ENCODE peak calls at places on chromosomes 16 and 17, in seven cellular contexts. T is epithelial cell of prostate; E is activated CD8-positive, alpha-beta T cell treated with anti-CD3 and anti-CD28 coated beads for 36 hours; V is posterior vena cava; D is cardiac fibroblast; F is lower leg skin; Z is H7. M is an unnamed sample.

GRCh38 chr17:49201481-49201927 is 8.9 kb downstream of the GNGT2 start:
- DNase-seq in T (no peak), E (no peak), V (no peak), D (peak), F (no peak), Z (no peak), M (no peak)

GRCh38 chr16:68065716-68066305 is 19.4 kb upstream of the NFATC3 start:
- DNase-seq in T (no peak), E (no peak), V (no peak), D (peak), F (no peak), Z (no peak), M (no peak)

GRCh38 chr17:67469208-67469980 is 92.3 kb downstream of the PITPNC1 start:
- DNase-seq in T (no peak), E (peak), V (no peak), D (peak), F (no peak), Z (no peak), M (no peak)

GRCh38 chr17:77857613-77858012 is 100.9 kb upstream of the TNRC6C start:
- DNase-seq in T (no peak), E (peak), V (peak), D (no peak), F (no peak), Z (no peak), M (no peak)

GRCh38 chr16:67917852-67918236 is 13.8 kb downstream of the CTRL start:
- DNase-seq in T (peak), E (peak), V (no peak), D (no peak), F (no peak), Z (no peak), M (no peak)

GRCh38 chr17:19574956-19575355 is 41.3 kb downstream of the SLC47A1 start:
- DNase-seq in T (no peak), E (no peak), V (no peak), D (no peak), F (no peak), Z (no peak), M (no peak)

GRCh38 chr16:54143934-54144333 is 142.7 kb downstream of the IRX3 start:
- DNase-seq in T (no peak), E (no peak), V (no peak), D (no peak), F (no peak), Z (no peak), M (no peak)

GRCh38 chr16:87669672-87670071 is 67.4 kb downstream of the JPH3 start:
- DNase-seq in T (no peak), E (no peak), V (no peak), D (no peak), F (no peak), Z (no peak), M (no peak)

GRCh38 chr17:75041656-75042280 is 5.0 kb downstream of the ATP5PD start:
- DNase-seq in T (no peak), E (no peak), V (peak), D (no peak), F (no peak), Z (peak), M (no peak)

GRCh38 chr17:57035971-57036481 is 49.0 kb upstream of the AKAP1 start:
- DNase-seq in T (no peak), E (no peak), V (no peak), D (no peak), F (peak), Z (no peak), M (no peak)

GRCh38 chr17:2405247-2405926 is 4.5 kb upstream of the MNT start:
- DNase-seq in T (peak), E (no peak), V (no peak), D (peak), F (peak), Z (no peak), M (no peak)

GRCh38 chr16:70576431-70577255 is 53.0 kb downstream of the SF3B3 start:
- DNase-seq in T (no peak), E (no peak), V (peak), D (peak), F (no peak), Z (no peak), M (no peak)

GRCh38 chr17:60090412-60090811 is 11.7 kb upstream of the HEATR6 start:
- DNase-seq in T (no peak), E (no peak), V (no peak), D (no peak), F (no peak), Z (no peak), M (no peak)

GRCh38 chr16:84832488-84833141 is 12.8 kb downstream of the CRISPLD2 start:
- DNase-seq in T (no peak), E (no peak), V (peak), D (peak), F (peak), Z (no peak), M (peak)

GRCh38 chr16:55913717-55914116 is 38.5 kb upstream of the CES5A start:
- DNase-seq in T (peak), E (no peak), V (no peak), D (no peak), F (peak), Z (no peak), M (no peak)

GRCh38 chr17:2949469-2950044 is 113.8 kb downstream of the OR1D5 start:
- DNase-seq in T (no peak), E (no peak), V (peak), D (peak), F (peak), Z (no peak), M (no peak)

GRCh38 chr17:59643159-59643857 is 23.6 kb downstream of the CLTC start:
- DNase-seq in T (peak), E (no peak), V (no peak), D (peak), F (no peak), Z (peak), M (no peak)

GRCh38 chr16:89001117-89002027 is 24.4 kb upstream of the CBFA2T3 start:
- DNase-seq in T (no peak), E (no peak), V (no peak), D (peak), F (no peak), Z (peak), M (no peak)

GRCh38 chr16:77344306-77344705 is 90.5 kb downstream of the ADAMTS18 start:
- DNase-seq in T (no peak), E (no peak), V (no peak), D (no peak), F (no peak), Z (no peak), M (no peak)

GRCh38 chr17:61862105-61862574 is 1.2 kb downstream of the BRIP1 start:
- DNase-seq in T (no peak), E (no peak), V (no peak), D (no peak), F (no peak), Z (no peak), M (no peak)

GRCh38 chr17:17913695-17914332 is 58.4 kb downstream of the TOM1L2 start:
- DNase-seq in T (peak), E (peak), V (peak), D (peak), F (peak), Z (peak), M (peak)

GRCh38 chr17:2103456-2103855 is 48.6 kb downstream of the HIC1 start:
- DNase-seq in T (no peak), E (no peak), V (no peak), D (no peak), F (no peak), Z (no peak), M (no peak)

GRCh38 chr16:19898924-19899604 is 14.4 kb upstream of the GPRC5B start:
- DNase-seq in T (no peak), E (peak), V (no peak), D (peak), F (peak), Z (peak), M (no peak)

GRCh38 chr17:60087882-60088669 is 9.4 kb upstream of the HEATR6 start:
- DNase-seq in T (no peak), E (no peak), V (no peak), D (peak), F (no peak), Z (peak), M (no peak)

GRCh38 chr16:29007865-29008593 is 23.2 kb downstream of the LAT start:
- DNase-seq in T (no peak), E (peak), V (no peak), D (peak), F (no peak), Z (no peak), M (no peak)

GRCh38 chr17:8057691-8058114 is 18.8 kb downstream of the ALOX15B start:
- DNase-seq in T (no peak), E (peak), V (peak), D (peak), F (peak), Z (peak), M (no peak)

GRCh38 chr16:71709231-71709781 is 15.2 kb downstream of the PHLPP2 start:
- DNase-seq in T (no peak), E (no peak), V (no peak), D (peak), F (no peak), Z (no peak), M (no peak)